ENCODE peak calls at places on chromosome 10, in six cellular contexts. Y, X, P, I, F and S are unnamed samples.

GRCh38 chr10:103783686-103784085 is 71.7 kb downstream of the SH3PXD2A start:
- DNase-seq in Y (no peak), X (no peak), P (no peak), I (no peak), F (no peak), S (no peak)

GRCh38 chr10:79202188-79203013 is 133.6 kb downstream of the ZMIZ1 start:
- DNase-seq in Y (peak), X (peak), P (no peak), I (no peak), F (no peak), S (no peak)

GRCh38 chr10:16809074-16809718 is 8.0 kb downstream of the RSU1 start:
- DNase-seq in Y (peak), X (peak), P (no peak), I (no peak), F (no peak), S (no peak)

GRCh38 chr10:29830526-29831512 is 196.0 kb upstream of the SVIL start:
- DNase-seq in Y (no peak), X (no peak), P (no peak), I (no peak), F (no peak), S (no peak)

GRCh38 chr10:10432306-10433035 is 585.2 kb upstream of the CELF2 start:
- DNase-seq in Y (no peak), X (no peak), P (no peak), I (no peak), F (no peak), S (no peak)

GRCh38 chr10:79268100-79268670 is 79.1 kb upstream of the PPIF start:
- DNase-seq in Y (no peak), X (peak), P (peak), I (no peak), F (no peak), S (no peak)

GRCh38 chr10:114271779-114272167 is 32.7 kb downstream of the VWA2 start:
- DNase-seq in Y (no peak), X (peak), P (peak), I (no peak), F (no peak), S (no peak)

GRCh38 chr10:178208-178607 is 43.0 kb downstream of the ZMYND11 start:
- DNase-seq in Y (no peak), X (peak), P (no peak), I (no peak), F (no peak), S (no peak)

GRCh38 chr10:44759122-44759521 is 152.0 kb upstream of the TMEM72 start:
- DNase-seq in Y (no peak), X (no peak), P (no peak), I (no peak), F (no peak), S (no peak)

GRCh38 chr10:42987575-42987974 is 89.3 kb upstream of the RET start:
- DNase-seq in Y (no peak), X (no peak), P (no peak), I (no peak), F (no peak), S (no peak)

GRCh38 chr10:108362306-108362705 is 1197.8 kb upstream of the SORCS1 start:
- DNase-seq in Y (no peak), X (no peak), P (no peak), I (no peak), F (no peak), S (no peak)

GRCh38 chr10:128739937-128740336 is 613.7 kb upstream of the MKI67 start:
- DNase-seq in Y (no peak), X (no peak), P (no peak), I (no peak), F (no peak), S (no peak)